ENCODE peak calls at places on chromosomes 12 and 14, in six cellular contexts. One of them, this sample, is unnamed. For H3K36me3, the result is how much of the 10 kb centered on the place peaks cover.

GRCh38 chr12:74328623-74329022 is 209.0 kb upstream of the ATXN7L3B start:
- DNase-seq in hepatocyte: no peak
- DNase-seq in IMR-90: no peak
- DNase-seq in fibroblast of lung: peak
- DNase-seq in lung: no peak
- DNase-seq in suprapubic skin: no peak
- DNase-seq in this sample: no peak

GRCh38 chr12:104060791-104061190 is 3.5 kb upstream of the HCFC2 start:
- DNase-seq in hepatocyte: no peak
- DNase-seq in IMR-90: no peak
- DNase-seq in fibroblast of lung: no peak
- DNase-seq in lung: no peak
- DNase-seq in suprapubic skin: no peak
- DNase-seq in this sample: no peak

GRCh38 chr12:68557011-68557715 is 53.5 kb upstream of the RAP1B start:
- DNase-seq in hepatocyte: no peak
- DNase-seq in IMR-90: peak
- DNase-seq in fibroblast of lung: peak
- DNase-seq in lung: no peak
- DNase-seq in suprapubic skin: no peak
- DNase-seq in this sample: no peak

GRCh38 chr12:104372721-104373335 is 69.3 kb downstream of the EID3 start:
- DNase-seq in hepatocyte: no peak
- DNase-seq in IMR-90: no peak
- DNase-seq in fibroblast of lung: no peak
- DNase-seq in lung: no peak
- DNase-seq in suprapubic skin: no peak
- DNase-seq in this sample: no peak

GRCh38 chr14:58705066-58705465 is 67.3 kb downstream of the DACT1 start:
- DNase-seq in hepatocyte: no peak
- DNase-seq in IMR-90: no peak
- DNase-seq in fibroblast of lung: peak
- DNase-seq in lung: no peak
- DNase-seq in suprapubic skin: no peak
- DNase-seq in this sample: no peak

GRCh38 chr12:95733156-95733825 is 57.3 kb downstream of the NTN4 start:
- DNase-seq in hepatocyte: peak
- DNase-seq in IMR-90: peak
- DNase-seq in fibroblast of lung: peak
- DNase-seq in lung: no peak
- DNase-seq in suprapubic skin: no peak
- DNase-seq in this sample: peak

GRCh38 chr12:12788131-12788530 is 2.7 kb downstream of the APOLD1 start:
- DNase-seq in hepatocyte: no peak
- DNase-seq in IMR-90: peak
- DNase-seq in fibroblast of lung: peak
- DNase-seq in lung: no peak
- DNase-seq in suprapubic skin: no peak
- DNase-seq in this sample: no peak

GRCh38 chr12:72271741-72272661 is at the start of gene TRHDE:
- DNase-seq in hepatocyte: peak
- DNase-seq in IMR-90: peak
- DNase-seq in fibroblast of lung: peak
- DNase-seq in lung: no peak
- DNase-seq in suprapubic skin: peak
- DNase-seq in this sample: no peak

GRCh38 chr14:64762044-64763034 is 58.1 kb downstream of the PLEKHG3 start:
- DNase-seq in hepatocyte: peak
- DNase-seq in IMR-90: peak
- DNase-seq in fibroblast of lung: peak
- DNase-seq in lung: peak
- DNase-seq in suprapubic skin: no peak
- DNase-seq in this sample: peak

GRCh38 chr14:74965770-74966153 is 10.4 kb upstream of the PGF start:
- DNase-seq in hepatocyte: no peak
- DNase-seq in IMR-90: peak
- DNase-seq in fibroblast of lung: peak
- DNase-seq in lung: no peak
- DNase-seq in suprapubic skin: no peak
- DNase-seq in this sample: no peak

GRCh38 chr12:46518729-46519128 is 146.2 kb upstream of the SLC38A2 start:
- DNase-seq in hepatocyte: no peak
- DNase-seq in IMR-90: no peak
- DNase-seq in fibroblast of lung: no peak
- DNase-seq in lung: no peak
- DNase-seq in suprapubic skin: no peak
- DNase-seq in this sample: no peak

GRCh38 chr14:76498976-76499375 is 123.0 kb downstream of the ESRRB start:
- DNase-seq in hepatocyte: no peak
- DNase-seq in IMR-90: no peak
- DNase-seq in fibroblast of lung: no peak
- DNase-seq in lung: no peak
- DNase-seq in suprapubic skin: no peak
- DNase-seq in this sample: no peak

GRCh38 chr12:66132408-66132807 is 1.9 kb upstream of the LLPH start:
- DNase-seq in hepatocyte: peak
- DNase-seq in IMR-90: peak
- DNase-seq in fibroblast of lung: peak
- DNase-seq in lung: no peak
- DNase-seq in suprapubic skin: no peak
- DNase-seq in this sample: no peak

DNA sequence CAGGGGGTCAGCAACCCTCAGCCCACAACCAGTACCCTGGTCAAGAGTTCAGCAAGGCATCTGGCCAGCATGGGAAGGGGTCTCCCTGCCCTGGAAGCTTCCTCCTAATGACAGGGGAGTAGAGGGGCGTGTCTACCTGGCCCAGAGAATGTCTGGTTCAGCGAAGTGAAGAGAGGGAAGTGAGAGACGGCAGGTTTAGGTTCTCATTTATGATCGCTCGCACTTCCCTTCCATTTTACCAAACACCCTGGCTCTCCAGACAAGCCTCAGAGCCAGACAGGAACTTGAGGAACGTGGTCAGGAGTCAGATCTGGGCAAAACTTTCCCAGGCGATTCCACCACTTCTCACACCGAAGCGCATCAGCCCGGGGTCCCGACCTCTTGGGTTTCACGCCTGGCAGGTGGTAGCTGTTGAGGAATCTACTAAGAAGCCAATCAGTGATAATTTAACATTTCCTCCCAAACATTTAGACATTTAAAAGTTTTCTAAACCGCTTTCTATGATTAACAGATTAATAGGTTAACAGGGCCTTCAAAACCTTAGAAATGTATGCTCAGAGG is 21.3 kb downstream of the ACTN1 start:
- DNase-seq in hepatocyte: no peak
- DNase-seq in IMR-90: no peak
- DNase-seq in fibroblast of lung: no peak
- DNase-seq in lung: no peak
- DNase-seq in suprapubic skin: no peak
- DNase-seq in this sample: no peak
- H3K27ac ChIP-seq in hepatocyte: no peak
- H3K27ac ChIP-seq in IMR-90: peak
- H3K27ac ChIP-seq in fibroblast of lung: peak
- H3K27ac ChIP-seq in lung: no peak
- H3K27ac ChIP-seq in suprapubic skin: peak
- H3K27ac ChIP-seq in this sample: peak

GRCh38 chr12:124561231-124561630 is 6.2 kb downstream of the NCOR2 start:
- DNase-seq in hepatocyte: no peak
- DNase-seq in IMR-90: no peak
- DNase-seq in fibroblast of lung: no peak
- DNase-seq in lung: no peak
- DNase-seq in suprapubic skin: no peak
- DNase-seq in this sample: no peak
- H3K36me3 ChIP-seq in hepatocyte: under half
- H3K36me3 ChIP-seq in IMR-90: under half
- H3K36me3 ChIP-seq in fibroblast of lung: under half
- H3K36me3 ChIP-seq in lung: under half
- H3K36me3 ChIP-seq in suprapubic skin: under half
- H3K36me3 ChIP-seq in this sample: under half

GRCh38 chr14:87131879-87132278 is 861.1 kb downstream of the GALC start:
- DNase-seq in hepatocyte: peak
- DNase-seq in IMR-90: peak
- DNase-seq in fibroblast of lung: peak
- DNase-seq in lung: no peak
- DNase-seq in suprapubic skin: no peak
- DNase-seq in this sample: no peak
- H3K27ac ChIP-seq in hepatocyte: peak
- H3K27ac ChIP-seq in IMR-90: no peak
- H3K27ac ChIP-seq in fibroblast of lung: no peak
- H3K27ac ChIP-seq in lung: no peak
- H3K27ac ChIP-seq in suprapubic skin: no peak
- H3K27ac ChIP-seq in this sample: no peak

GRCh38 chr12:57231276-57232021 is 1.9 kb downstream of the SHMT2 start:
- DNase-seq in hepatocyte: no peak
- DNase-seq in IMR-90: no peak
- DNase-seq in fibroblast of lung: no peak
- DNase-seq in lung: no peak
- DNase-seq in suprapubic skin: no peak
- DNase-seq in this sample: no peak

GRCh38 chr12:57230381-57231155 is 1.1 kb downstream of the SHMT2 start:
- DNase-seq in hepatocyte: no peak
- DNase-seq in IMR-90: no peak
- DNase-seq in fibroblast of lung: no peak
- DNase-seq in lung: no peak
- DNase-seq in suprapubic skin: no peak
- DNase-seq in this sample: no peak

GRCh38 chr12:57227315-57228115 is 2.0 kb upstream of the SHMT2 start:
- DNase-seq in hepatocyte: no peak
- DNase-seq in IMR-90: peak
- DNase-seq in fibroblast of lung: no peak
- DNase-seq in lung: no peak
- DNase-seq in suprapubic skin: no peak
- DNase-seq in this sample: no peak

GRCh38 chr12:57229041-57229633 is 374 bp upstream of the SHMT2 start:
- DNase-seq in hepatocyte: no peak
- DNase-seq in IMR-90: no peak
- DNase-seq in fibroblast of lung: no peak
- DNase-seq in lung: no peak
- DNase-seq in suprapubic skin: no peak
- DNase-seq in this sample: no peak

GRCh38 chr12:57229634-57230380 is at the start of gene SHMT2:
- DNase-seq in hepatocyte: peak
- DNase-seq in IMR-90: peak
- DNase-seq in fibroblast of lung: peak
- DNase-seq in lung: peak
- DNase-seq in suprapubic skin: peak
- DNase-seq in this sample: peak
- H3K36me3 ChIP-seq in hepatocyte: under half
- H3K36me3 ChIP-seq in IMR-90: under half
- H3K36me3 ChIP-seq in fibroblast of lung: under half
- H3K36me3 ChIP-seq in lung: under half
- H3K36me3 ChIP-seq in suprapubic skin: under half
- H3K36me3 ChIP-seq in this sample: under half

DNA sequence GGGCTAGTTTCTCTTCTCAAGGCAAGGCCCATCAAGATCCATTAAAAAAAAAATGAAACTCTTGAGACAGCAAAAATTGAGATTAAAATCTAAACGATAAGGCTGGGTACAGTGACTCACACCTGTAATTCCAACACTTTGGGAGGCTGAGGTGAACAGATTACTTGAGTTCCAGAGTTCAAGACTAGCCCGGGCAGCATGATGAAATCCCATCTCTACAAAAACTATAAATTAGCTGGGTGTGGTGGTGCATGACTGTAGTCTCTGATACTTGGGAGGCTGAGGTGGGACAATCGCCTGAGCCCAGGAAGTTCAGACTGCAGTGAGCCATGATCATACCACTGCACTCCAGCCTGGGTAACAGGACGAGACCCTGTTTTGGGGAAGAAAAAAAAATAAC is 226.5 kb upstream of the SOX5 start:
- DNase-seq in hepatocyte: no peak
- DNase-seq in IMR-90: no peak
- DNase-seq in fibroblast of lung: no peak
- DNase-seq in lung: no peak
- DNase-seq in suprapubic skin: no peak
- DNase-seq in this sample: no peak
- H3K27ac ChIP-seq in hepatocyte: no peak
- H3K27ac ChIP-seq in IMR-90: no peak
- H3K27ac ChIP-seq in fibroblast of lung: no peak
- H3K27ac ChIP-seq in lung: no peak
- H3K27ac ChIP-seq in suprapubic skin: no peak
- H3K27ac ChIP-seq in this sample: no peak

DNA sequence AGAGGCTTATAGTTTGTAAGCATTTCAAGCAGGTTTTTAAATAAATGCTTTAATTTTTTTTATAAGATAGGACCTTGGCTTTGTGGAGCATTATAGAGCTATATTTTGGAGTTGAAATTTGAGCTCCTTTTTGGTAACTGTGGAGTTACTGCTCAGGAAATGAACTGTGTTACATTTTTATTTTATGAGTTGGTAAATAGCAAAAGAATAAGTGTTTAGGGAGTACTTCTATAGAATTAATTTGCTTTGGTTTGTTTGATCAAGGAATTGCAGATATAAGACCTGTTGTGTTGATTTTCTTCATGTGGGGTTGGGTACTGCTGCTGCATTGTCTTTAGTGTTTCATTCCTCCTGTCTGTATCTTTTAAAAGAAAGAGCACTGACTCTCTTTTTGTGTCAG is 3.5 kb downstream of the ATP2A2 start:
- DNase-seq in hepatocyte: no peak
- DNase-seq in IMR-90: no peak
- DNase-seq in fibroblast of lung: no peak
- DNase-seq in lung: no peak
- DNase-seq in suprapubic skin: no peak
- DNase-seq in this sample: no peak
- H3K36me3 ChIP-seq in hepatocyte: under half
- H3K36me3 ChIP-seq in IMR-90: under half
- H3K36me3 ChIP-seq in fibroblast of lung: under half
- H3K36me3 ChIP-seq in lung: under half
- H3K36me3 ChIP-seq in suprapubic skin: under half
- H3K36me3 ChIP-seq in this sample: under half

This sample was measured in prostate gland.